ENCODE peak calls at places on chromosomes 12 and 14, in four cellular contexts. Y, N, C and E are unnamed samples.

GRCh38 chr12:48285751-48286650 is 64.7 kb downstream of the ZNF641 start:
- DNase-seq in Y (no peak), N (no peak), C (no peak), E (no peak)

GRCh38 chr12:52063986-52064649 is 5.7 kb upstream of the ATG101 start:
- DNase-seq in Y (no peak), N (no peak), C (no peak), E (no peak)

GRCh38 chr12:61397668-61398067 is 862.5 kb upstream of the USP15 start:
- DNase-seq in Y (no peak), N (no peak), C (no peak), E (no peak)

GRCh38 chr12:42873401-42873800 is 283.9 kb upstream of the PRICKLE1 start:
- DNase-seq in Y (no peak), N (no peak), C (no peak), E (no peak)

GRCh38 chr14:69963966-69964365 is 84.8 kb downstream of the SMOC1 start:
- DNase-seq in Y (no peak), N (no peak), C (no peak), E (no peak)

GRCh38 chr14:105076296-105076804 is 11.1 kb upstream of the GPR132 start:
- DNase-seq in Y (no peak), N (no peak), C (no peak), E (no peak)

GRCh38 chr14:65332141-65332871 is 80.2 kb upstream of the FUT8 start:
- DNase-seq in Y (no peak), N (no peak), C (no peak), E (no peak)

GRCh38 chr14:60002819-60003492 is 83.0 kb downstream of the LRRC9 start:
- DNase-seq in Y (no peak), N (peak; percentile 16), C (no peak), E (no peak)

GRCh38 chr14:33675415-33676130 is 275.3 kb downstream of the EGLN3 start:
- DNase-seq in Y (no peak), N (no peak), C (no peak), E (no peak)

GRCh38 chr14:63134801-63135200 is 69.4 kb upstream of the RHOJ start:
- DNase-seq in Y (no peak), N (no peak), C (no peak), E (no peak)

GRCh38 chr12:57181561-57182155 is 34.2 kb upstream of the LRP1-AS start:
- DNase-seq in Y (no peak), N (no peak), C (no peak), E (no peak)

GRCh38 chr12:94172031-94172430 is 23.7 kb downstream of the PLXNC1 start:
- DNase-seq in Y (no peak), N (no peak), C (no peak), E (no peak)

GRCh38 chr12:94735985-94736384 is 85.6 kb upstream of the TMCC3 start:
- DNase-seq in Y (no peak), N (no peak), C (no peak), E (no peak)

GRCh38 chr12:114729731-114730130 is 45.8 kb upstream of the TBX3 start:
- DNase-seq in Y (no peak), N (no peak), C (no peak), E (no peak)

GRCh38 chr12:13234045-13234641 is 37.6 kb downstream of the EMP1 start:
- DNase-seq in Y (peak; percentile 61), N (peak; percentile 60), C (peak; percentile 33), E (no peak)

GRCh38 chr12:57718641-57719528 is 19.7 kb downstream of the AGAP2 start:
- DNase-seq in Y (no peak), N (no peak), C (no peak), E (no peak)

GRCh38 chr12:92136883-92137582 is 8.6 kb downstream of the BTG1 start:
- DNase-seq in Y (peak; percentile 49), N (no peak), C (no peak), E (no peak)

GRCh38 chr14:21136024-21136423 is 19.8 kb downstream of the OR5AU1 start:
- DNase-seq in Y (peak; percentile 3), N (no peak), C (no peak), E (no peak)

GRCh38 chr14:54817506-54817905 is 85.1 kb downstream of the GCH1 start:
- DNase-seq in Y (no peak), N (no peak), C (no peak), E (no peak)

GRCh38 chr12:111304642-111305071 is 64.2 kb downstream of the PHETA1 start:
- DNase-seq in Y (peak; percentile 52), N (no peak), C (peak; percentile 13), E (no peak)

GRCh38 chr12:124869011-124869665 is 5.5 kb upstream of the SCARB1 start:
- DNase-seq in Y (no peak), N (no peak), C (no peak), E (no peak)

GRCh38 chr12:63882844-63883243 is 38.3 kb downstream of the SRGAP1 start:
- DNase-seq in Y (no peak), N (no peak), C (no peak), E (no peak)

GRCh38 chr12:77847060-77847541 is 16.4 kb downstream of the NAV3 start:
- DNase-seq in Y (no peak), N (no peak), C (no peak), E (peak; percentile 31)

GRCh38 chr14:104563191-104563741 is 16.3 kb upstream of the C14orf180 start:
- DNase-seq in Y (no peak), N (no peak), C (no peak), E (no peak)

GRCh38 chr12:115267891-115268290 is 583.9 kb upstream of the TBX3 start:
- DNase-seq in Y (no peak), N (no peak), C (no peak), E (no peak)

GRCh38 chr12:124565071-124565491 is 2.3 kb downstream of the NCOR2 start:
- DNase-seq in Y (no peak), N (no peak), C (no peak), E (no peak)

GRCh38 chr12:50765325-50765911 is 1.5 kb downstream of the ATF1 start:
- DNase-seq in Y (no peak), N (no peak), C (peak; percentile 53), E (peak; percentile 45)

DNA sequence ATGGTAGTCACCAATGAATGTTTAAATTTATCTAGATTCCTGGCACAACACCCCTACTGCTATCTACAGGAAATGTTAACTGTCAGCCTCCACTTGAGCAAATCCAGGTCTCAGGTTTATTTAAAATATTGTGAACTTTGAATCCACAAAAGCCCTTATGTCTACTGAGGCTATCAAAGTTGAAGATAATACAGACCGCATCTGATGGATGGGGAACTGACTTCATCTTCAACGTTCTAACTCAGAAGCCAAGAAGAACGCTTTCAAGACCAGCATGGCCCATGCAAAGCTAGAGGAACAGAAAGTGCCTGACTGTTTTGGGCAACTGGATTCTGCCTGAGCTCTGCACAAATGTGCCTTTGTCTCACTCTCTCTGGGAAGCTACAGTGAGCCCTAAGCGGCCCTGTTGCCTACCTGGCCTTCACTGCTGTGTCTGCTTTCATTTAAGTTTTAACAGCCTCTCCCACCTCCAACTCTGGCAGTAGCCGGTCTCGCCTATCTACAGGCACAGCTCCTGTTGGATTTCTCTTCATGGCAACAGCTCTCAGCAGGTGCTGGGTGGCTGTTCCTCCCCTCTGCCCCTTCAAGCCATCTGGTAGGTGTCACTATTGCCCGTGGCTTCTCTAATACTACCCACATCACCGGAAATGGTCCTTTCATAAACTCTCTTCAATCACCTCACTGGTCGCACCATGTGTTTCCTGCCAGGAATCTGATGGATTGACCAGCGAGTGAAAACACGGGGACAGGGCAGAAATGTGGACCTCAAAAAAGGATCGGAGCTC is 112.1 kb upstream of the OVCH1 start:
- DNase-seq in Y (no peak), N (no peak), C (no peak), E (no peak)
- H3K4me3 ChIP-seq in Y (no peak overlapping the region), N (no peak overlapping the region), C (no peak overlapping the region), E (no peak overlapping the region)

DNA sequence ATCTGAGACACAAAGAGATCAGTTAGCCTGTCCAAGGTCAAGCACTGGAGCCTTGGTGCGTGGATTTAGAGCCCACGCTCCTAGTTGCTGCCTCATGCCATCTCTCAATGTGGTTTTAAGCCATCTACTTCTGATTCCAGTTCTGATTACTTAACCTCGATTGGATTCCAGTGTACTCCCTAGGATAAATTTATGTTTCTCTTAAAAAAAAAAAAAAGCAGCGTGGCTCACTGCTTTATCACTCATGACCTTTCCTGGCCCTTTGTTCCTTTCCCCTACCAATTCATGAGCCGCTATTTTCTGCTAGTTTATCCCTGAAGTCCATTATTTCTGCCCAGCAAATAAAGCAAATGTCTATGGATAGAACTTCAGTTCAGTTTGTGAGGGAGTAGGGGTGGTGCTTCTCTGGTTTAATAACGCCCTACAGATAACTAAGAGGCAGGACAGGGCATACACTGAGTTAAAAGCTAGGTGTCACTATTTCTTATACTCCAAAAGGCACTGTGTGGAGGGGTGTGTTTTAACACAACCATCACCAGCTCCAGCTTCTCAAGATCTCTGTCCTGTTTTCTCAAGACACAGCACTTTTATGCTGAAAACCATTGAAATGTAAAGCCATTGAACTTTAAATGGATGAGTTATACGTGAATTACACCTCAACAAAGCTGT is 9.8 kb upstream of the PARP11 start:
- DNase-seq in Y (peak; percentile 4), N (no peak), C (no peak), E (no peak)
- TF ChIP-seq CTCF in Y (peak; percentile 54), N (peak; percentile 4), C (no peak), E (peak; percentile 36)

GRCh38 chr14:103065861-103066260 is 8.5 kb upstream of the CDC42BPB start:
- DNase-seq in Y (no peak), N (no peak), C (no peak), E (no peak)
- H3K4me3 ChIP-seq in Y (no peak overlapping the region), N (no peak overlapping the region), C (no peak overlapping the region), E (no peak overlapping the region)

GRCh38 chr12:9751204-9752144 is 9.2 kb downstream of the CD69 start:
- DNase-seq in Y (peak; percentile 12), N (no peak), C (no peak), E (no peak)
- TF ChIP-seq CTCF in Y (peak; percentile 52), N (peak; percentile 50), C (peak; percentile 48), E (peak; percentile 52)

GRCh38 chr12:19945559-19946485 is 422.5 kb upstream of the PDE3A start:
- DNase-seq in Y (no peak), N (no peak), C (no peak), E (no peak)
- H3K4me3 ChIP-seq in Y (no peak overlapping the region), N (no peak overlapping the region), C (no peak overlapping the region), E (no peak overlapping the region)

DNA sequence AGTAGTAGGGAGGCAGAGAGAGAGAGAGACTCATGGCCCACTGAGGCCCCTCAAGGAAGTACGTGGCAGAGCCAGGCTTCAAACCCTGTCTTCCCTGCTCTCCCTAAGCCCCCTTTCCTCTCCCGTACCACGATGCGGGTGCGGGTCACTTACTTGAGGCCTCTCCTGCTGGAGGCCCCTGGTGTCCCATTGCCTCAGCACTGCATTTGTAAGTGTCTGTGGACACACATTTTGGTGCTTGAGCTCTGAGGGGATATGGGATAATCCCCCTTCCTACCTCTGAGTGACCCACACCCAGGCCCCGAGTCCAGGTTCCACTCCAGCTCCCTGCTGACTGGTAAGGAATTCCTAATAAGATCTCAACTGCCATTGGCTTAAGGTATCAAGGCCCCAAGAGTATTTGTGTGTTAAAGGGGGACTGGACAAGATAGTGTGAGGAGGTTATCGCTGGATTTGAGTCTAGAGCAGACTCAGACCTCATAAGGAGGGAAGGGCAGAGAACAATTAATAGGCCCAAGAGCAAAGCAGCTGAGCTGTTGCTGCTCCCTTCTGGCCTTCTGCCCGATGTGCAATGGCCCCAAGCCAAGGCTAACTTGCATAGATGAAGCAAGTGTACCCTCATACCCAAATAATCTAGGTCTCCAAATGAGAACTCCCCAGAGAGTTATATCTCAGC is 71.9 kb downstream of the CRACR2A start:
- DNase-seq in Y (no peak), N (no peak), C (no peak), E (no peak)
- TF ChIP-seq CTCF in Y (no peak), N (no peak), C (no peak), E (no peak)

GRCh38 chr14:101076451-101077220 is 173.1 kb upstream of the RTL1 start:
- DNase-seq in Y (no peak), N (no peak), C (peak; percentile 5), E (no peak)
- H3K4me3 ChIP-seq in Y (no peak overlapping the region), N (no peak overlapping the region), C (no peak overlapping the region), E (no peak overlapping the region)